ENCODE peak calls at places on chromosomes 16 and 17, in four cellular contexts. T is K562, Z is HepG2, Q is GM12878. C is an unnamed sample.

GRCh38 chr16:14676633-14677032 is 17.5 kb downstream of the PLA2G10 start:
- DNase-seq in T (no peak), Z (no peak), Q (no peak), C (no peak)

GRCh38 chr16:81544261-81544660 is 99.7 kb downstream of the CMIP start:
- DNase-seq in Q (no peak), Z (no peak), T (no peak), C (no peak)

GRCh38 chr16:64626771-64627170 is 495.1 kb downstream of the CDH11 start:
- DNase-seq in Z (no peak), Q (no peak), T (no peak), C (no peak)

GRCh38 chr16:71461686-71462648 is at the start of gene ZNF23:
- DNase-seq in T (peak), Z (peak), Q (peak), C (peak)

GRCh38 chr17:79152636-79153035 is 78.0 kb downstream of the ENGASE start:
- DNase-seq in Q (no peak), Z (no peak), T (no peak), C (no peak)

GRCh38 chr17:57676543-57676942 is 68.6 kb downstream of the CCDC182 start:
- DNase-seq in Z (no peak), T (no peak), Q (no peak), C (no peak)

GRCh38 chr17:6823011-6823442 is 8.5 kb downstream of the TEKT1 start:
- DNase-seq in T (no peak), Q (no peak), Z (no peak), C (no peak)

GRCh38 chr16:4316732-4317461 is 1.0 kb downstream of the GLIS2 start:
- DNase-seq in Z (no peak), Q (no peak), T (no peak), C (no peak)

GRCh38 chr17:76593338-76593737 is 7.7 kb upstream of the ST6GALNAC2 start:
- DNase-seq in Z (no peak), T (no peak), Q (no peak), C (peak)

GRCh38 chr17:30551666-30552339 is 74.6 kb downstream of the GOSR1 start:
- DNase-seq in T (no peak), Q (no peak), Z (no peak), C (no peak)

GRCh38 chr16:68760671-68761275 is 23.7 kb downstream of the CDH1 start:
- DNase-seq in Z (peak), T (peak), Q (peak), C (no peak)

GRCh38 chr16:55242667-55243066 is 81.3 kb upstream of the IRX6 start:
- DNase-seq in T (no peak), Z (no peak), Q (no peak), C (no peak)

GRCh38 chr17:17303010-17303846 is at the start of gene NT5M:
- DNase-seq in Q (no peak), Z (peak), T (peak), C (peak)

GRCh38 chr16:20923876-20924275 is 23.3 kb downstream of the LYRM1 start:
- DNase-seq in Z (no peak), T (no peak), Q (no peak), C (no peak)

GRCh38 chr17:10125761-10126553 is 72.4 kb downstream of the GAS7 start:
- DNase-seq in T (no peak), Z (no peak), Q (no peak), C (no peak)

GRCh38 chr16:24624102-24624501 is 84.7 kb downstream of the RBBP6 start:
- DNase-seq in Q (no peak), Z (no peak), T (peak), C (no peak)

GRCh38 chr16:5649762-5650445 is 552.3 kb upstream of the EEF2KMT start:
- DNase-seq in T (no peak), Z (no peak), Q (no peak), C (no peak)

GRCh38 chr16:87471278-87472141 is 21.3 kb downstream of the ZCCHC14 start:
- DNase-seq in Q (no peak), T (no peak), Z (peak), C (no peak)

GRCh38 chr16:54342966-54343365 is 56.4 kb upstream of the IRX3 start:
- DNase-seq in T (no peak), Q (no peak), Z (no peak), C (no peak)

GRCh38 chr17:35795007-35795870 is at the start of gene MMP28:
- DNase-seq in Z (no peak), T (peak), Q (no peak), C (peak)

GRCh38 chr16:13727943-13728342 is 192.0 kb upstream of the ERCC4 start:
- DNase-seq in Q (no peak), Z (no peak), T (no peak), C (no peak)

GRCh38 chr16:89785523-89786155 is 30.8 kb downstream of the FANCA start:
- DNase-seq in T (no peak), Z (no peak), Q (no peak), C (no peak)

GRCh38 chr16:48011888-48012658 is 143.7 kb downstream of the ABCC12 start:
- DNase-seq in T (no peak), Z (no peak), Q (no peak), C (no peak)

GRCh38 chr16:75305364-75306101 is 54.1 kb upstream of the BCAR1 start:
- DNase-seq in T (peak), Q (peak), Z (peak), C (peak)

GRCh38 chr17:60231234-60231633 is 81.5 kb downstream of the CA4 start:
- DNase-seq in Z (peak), T (no peak), Q (no peak), C (no peak)

GRCh38 chr16:2483939-2484897 is 9.3 kb downstream of the TBC1D24 start:
- DNase-seq in Z (no peak), T (no peak), Q (no peak), C (no peak)

GRCh38 chr16:13791095-13791494 is 128.9 kb upstream of the ERCC4 start:
- DNase-seq in Q (no peak), Z (no peak), T (no peak), C (no peak)

GRCh38 chr17:778096-778495 is 4.0 kb downstream of the GLOD4 start:
- DNase-seq in Z (no peak), Q (no peak), T (no peak), C (no peak)

GRCh38 chr16:28935924-28936783 is 4.4 kb downstream of the CD19 start:
- DNase-seq in Z (peak), Q (no peak), T (peak), C (peak)

GRCh38 chr16:88298882-88299745 is 83.6 kb upstream of the ZNF469 start:
- DNase-seq in Q (no peak), T (no peak), Z (no peak), C (no peak)

GRCh38 chr17:37081287-37081686 is 132.5 kb downstream of the AATF start:
- DNase-seq in T (no peak), Q (no peak), Z (no peak), C (no peak)

GRCh38 chr17:43698678-43699437 is 37.1 kb upstream of the MEOX1 start:
- DNase-seq in Z (no peak), Q (no peak), T (no peak), C (no peak)

GRCh38 chr17:46023783-46024388 is 24.8 kb downstream of the STH start:
- DNase-seq in Q (no peak), Z (no peak), T (no peak), C (no peak)

GRCh38 chr17:82324566-82325285 is 7.3 kb upstream of the CD7 start:
- DNase-seq in T (no peak), Z (no peak), Q (no peak), C (no peak)
- TF ChIP-seq TARDBP in T (no peak), Z (no peak), Q (no peak), C (no peak)

GRCh38 chr16:62038225-62038624 is 2.0 kb upstream of the CDH8 start:
- DNase-seq in Q (no peak), T (no peak), Z (no peak), C (no peak)
- TF ChIP-seq TARDBP in Q (no peak), T (no peak), Z (no peak), C (no peak)

GRCh38 chr17:15944720-15945492 is at the start of gene ADORA2B:
- DNase-seq in T (peak), Z (peak), Q (no peak), C (peak)
- TF ChIP-seq TARDBP in T (no peak), Z (no peak), Q (no peak), C (no peak)

GRCh38 chr16:73047536-73048291 is at the start of gene ZFHX3:
- DNase-seq in Q (no peak), Z (peak), T (no peak), C (no peak)
- TF ChIP-seq TARDBP in Q (no peak), Z (peak), T (no peak), C (no peak)

DNA sequence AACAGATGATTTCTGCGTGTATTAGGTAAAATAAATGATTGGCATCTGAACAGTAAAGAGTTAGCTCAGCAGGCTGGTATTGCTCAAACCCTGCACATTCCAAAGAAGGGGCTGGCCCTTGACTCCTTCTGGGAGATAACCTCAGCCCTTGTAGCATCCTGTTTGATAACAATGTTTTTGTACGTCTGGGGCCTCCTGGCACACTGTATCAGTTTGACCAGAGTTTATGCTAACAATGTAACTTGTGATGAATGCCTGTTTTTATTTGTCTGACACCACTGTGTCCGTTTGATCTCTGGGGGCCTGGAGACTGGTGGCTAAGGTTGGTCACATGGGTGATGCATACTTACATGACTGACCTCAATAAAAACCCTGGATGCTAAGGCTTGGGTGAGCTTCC is 43.8 kb upstream of the NDRG4 start:
- DNase-seq in T (no peak), Z (peak), Q (no peak), C (no peak)
- TF ChIP-seq TARDBP in T (no peak), Z (peak), Q (no peak), C (no peak)

DNA sequence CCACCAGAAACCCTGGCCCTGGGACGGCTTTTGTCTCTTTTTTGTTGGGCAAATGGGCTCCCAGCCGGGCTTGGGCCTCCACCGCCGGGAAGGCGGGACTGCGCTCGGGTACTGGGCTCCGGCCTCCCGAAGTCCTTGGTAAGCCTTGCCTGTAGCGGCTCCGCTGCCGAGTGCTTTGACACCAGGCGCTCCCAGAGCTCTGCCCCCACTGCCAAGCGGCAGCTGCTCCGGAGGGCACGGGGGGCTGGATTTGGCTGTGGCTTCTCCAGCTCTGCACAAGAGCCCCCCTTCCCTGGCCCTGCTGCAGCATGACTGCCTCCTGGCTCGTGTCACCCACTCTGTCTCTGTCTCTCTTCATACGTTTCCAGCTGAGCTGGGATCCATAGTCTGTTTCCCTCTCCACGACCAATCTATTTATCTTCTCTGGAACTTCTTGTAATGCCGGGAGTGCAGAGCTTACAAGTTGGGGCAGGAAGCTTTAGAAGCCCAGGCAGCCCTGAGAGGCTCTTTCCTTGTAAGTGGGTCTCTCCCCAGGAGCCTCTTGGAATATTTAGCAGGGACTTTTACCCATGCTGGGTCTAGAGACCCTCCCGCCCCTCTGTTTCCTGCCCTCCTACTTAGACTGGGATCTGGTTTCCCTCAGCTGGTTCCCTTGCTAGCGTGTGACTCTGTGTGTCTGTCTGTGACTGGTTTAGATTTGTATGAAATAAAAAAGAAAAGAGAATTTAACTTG is 246.9 kb upstream of the GSE1 start:
- DNase-seq in T (no peak), Q (no peak), Z (no peak), C (no peak)
- TF ChIP-seq TARDBP in T (no peak), Q (no peak), Z (no peak), C (no peak)

GRCh38 chr16:374616-374926 is 4.2 kb upstream of the MRPL28 start:
- DNase-seq in Z (no peak), T (no peak), Q (no peak), C (no peak)

GRCh38 chr16:375212-375611 is 4.9 kb upstream of the MRPL28 start:
- DNase-seq in T (no peak), Q (no peak), Z (no peak), C (no peak)

GRCh38 chr16:376817-377418 is 4.9 kb downstream of the PGAP6 start:
- DNase-seq in Z (no peak), Q (no peak), T (no peak), C (no peak)

GRCh38 chr16:377419-377951 is 4.3 kb downstream of the PGAP6 start:
- DNase-seq in Z (no peak), T (no peak), Q (no peak), C (no peak)

DNA sequence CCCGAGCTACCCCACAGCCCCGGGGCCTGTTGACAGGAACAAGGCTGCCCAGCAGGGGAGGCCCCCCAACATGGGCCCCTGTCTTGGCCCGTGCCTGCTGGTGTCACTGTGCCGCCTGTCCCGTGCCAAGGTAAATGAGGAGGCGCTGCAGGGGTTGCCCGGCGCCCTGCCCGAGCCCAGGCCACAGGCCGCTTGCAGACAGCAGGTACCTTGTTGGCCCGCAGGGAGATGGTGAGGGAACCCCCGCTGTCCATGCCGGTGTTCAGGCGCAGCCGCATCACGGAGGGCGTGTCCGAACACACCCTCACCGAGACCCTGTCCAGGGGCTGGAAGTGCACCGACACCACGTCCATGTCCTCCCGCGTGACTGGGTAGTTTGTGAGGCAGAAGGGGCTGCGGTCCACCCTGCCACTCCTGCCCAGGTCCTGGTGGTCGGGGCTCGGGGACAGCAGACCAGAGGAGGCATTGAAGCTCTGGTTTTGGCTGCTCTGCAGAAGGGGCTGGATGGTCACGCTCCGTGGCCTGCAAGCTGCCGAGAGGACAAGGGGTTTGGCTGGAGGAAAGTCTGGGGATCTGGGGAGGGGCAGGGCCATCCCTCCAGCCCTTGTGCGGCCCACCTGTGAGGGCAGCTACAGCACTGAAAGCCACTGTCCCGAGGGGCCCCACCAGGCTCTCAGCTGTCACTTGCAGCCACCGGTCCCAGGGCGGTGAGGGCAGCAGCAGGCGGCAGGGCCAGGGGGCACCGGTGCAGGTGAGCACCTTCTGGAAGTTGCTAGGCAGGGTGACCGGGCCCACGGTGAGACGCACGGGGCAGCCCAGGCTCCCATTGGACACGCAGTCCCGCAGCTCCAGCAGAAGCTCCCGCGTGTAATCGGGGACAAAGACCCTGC is 5.6 kb downstream of the PGAP6 start:
- DNase-seq in Z (no peak), T (no peak), Q (no peak), C (no peak)
- TF ChIP-seq TARDBP in Z (no peak), T (no peak), Q (no peak), C (no peak)

GRCh38 chr17:66654764-66655163 is 180.2 kb upstream of the CACNG5 start:
- DNase-seq in T (no peak), Q (no peak), Z (no peak), C (no peak)

GRCh38 chr17:66655861-66656260 is 179.1 kb upstream of the CACNG5 start:
- DNase-seq in Q (no peak), Z (no peak), T (peak), C (no peak)

GRCh38 chr17:66655461-66655860 is 179.5 kb upstream of the CACNG5 start:
- DNase-seq in T (no peak), Q (no peak), Z (no peak), C (no peak)

GRCh38 chr17:66652840-66653507 is 181.9 kb upstream of the CACNG5 start:
- DNase-seq in Z (no peak), Q (no peak), T (no peak), C (no peak)

DNA sequence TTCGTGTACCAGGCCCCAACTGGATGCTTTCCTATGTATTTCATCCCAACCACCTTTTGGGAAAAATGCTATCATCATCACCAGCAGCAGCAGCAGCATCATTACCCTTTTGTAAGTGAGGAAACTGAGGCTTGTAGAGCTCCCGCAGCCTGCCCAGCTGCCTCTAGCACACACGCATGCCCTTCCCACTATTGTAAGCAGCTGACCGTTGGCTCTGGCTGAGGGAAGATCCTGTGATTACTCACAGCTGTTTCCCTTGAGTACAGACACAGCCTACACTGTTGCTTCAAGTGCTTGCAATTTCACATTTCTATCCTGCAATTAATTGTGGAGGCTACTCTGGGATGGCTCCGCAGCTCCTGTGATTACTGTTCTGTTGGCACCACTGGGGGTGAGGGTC is 180.6 kb upstream of the CACNG5 start:
- DNase-seq in Z (no peak), Q (no peak), T (no peak), C (no peak)
- TF ChIP-seq TARDBP in Z (no peak), Q (no peak), T (no peak), C (no peak)

DNA sequence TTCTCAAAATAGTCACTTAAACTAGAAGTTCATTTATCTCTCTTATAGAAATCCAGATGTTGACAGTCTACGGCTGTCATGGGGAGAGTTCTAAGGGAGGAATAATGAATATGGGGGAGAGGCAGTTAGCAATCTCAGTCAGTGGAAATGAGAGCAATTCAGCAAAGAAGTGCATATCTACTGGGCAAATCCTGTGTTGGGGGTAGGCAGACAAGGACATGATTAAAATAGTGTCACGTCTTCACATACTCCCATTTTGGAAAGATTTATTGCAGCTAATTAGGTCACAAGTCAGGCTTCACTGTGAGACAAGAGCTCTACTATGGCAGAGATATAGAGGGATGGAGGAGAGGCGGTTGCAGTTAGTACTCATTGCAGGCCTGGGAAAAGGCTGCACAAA is 29.8 kb downstream of the LRRC36 start:
- DNase-seq in Q (no peak), T (no peak), Z (no peak), C (no peak)
- TF ChIP-seq TARDBP in Q (no peak), T (no peak), Z (no peak), C (no peak)

DNA sequence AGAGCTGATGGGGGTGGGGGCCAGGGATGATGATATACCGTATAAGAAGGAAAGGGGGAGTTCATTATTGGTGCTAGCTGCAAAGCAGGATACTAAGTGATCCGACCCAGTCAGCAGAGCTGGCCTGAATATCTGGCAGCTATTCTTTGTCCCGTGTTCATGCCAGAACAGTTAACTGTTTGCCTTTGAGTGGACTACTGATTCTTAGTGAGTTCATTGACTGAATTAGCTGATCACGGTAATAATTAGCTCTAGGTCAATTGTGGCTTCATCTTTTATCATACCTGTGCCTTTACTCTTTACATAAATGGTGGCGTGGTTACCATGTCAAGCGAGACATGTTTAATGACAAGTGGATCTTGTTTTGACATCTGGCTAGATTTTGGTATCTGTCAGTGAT is 5.3 kb downstream of the KPNB1 start:
- DNase-seq in Z (no peak), Q (no peak), T (no peak), C (no peak)
- TF ChIP-seq TARDBP in Z (no peak), Q (no peak), T (no peak), C (no peak)